ENCODE peak calls at places on chromosomes 5 and 9, in seven cellular contexts. Q, V, P, B, G, D and K are unnamed samples.

GRCh38 chr9:24502548-24502947 is 43.1 kb downstream of the IZUMO3 start:
- DNase-seq in G (no peak), B (no peak), P (peak; percentile 34), V (no peak), Q (no peak), D (no peak), K (no peak)

GRCh38 chr9:83936523-83936922 is 15.3 kb upstream of the KIF27 start:
- DNase-seq in P (no peak), Q (no peak), B (no peak), G (no peak), D (no peak), V (no peak), K (no peak)

GRCh38 chr9:91663858-91664257 is 240.2 kb upstream of the NFIL3 start:
- DNase-seq in G (no peak), Q (no peak), D (no peak), V (no peak), P (no peak), B (no peak), K (no peak)

GRCh38 chr9:15333376-15333881 is 26.4 kb upstream of the TTC39B start:
- DNase-seq in P (no peak), D (no peak), Q (no peak), V (no peak), G (no peak), B (no peak), K (no peak)

GRCh38 chr5:56659991-56660390 is 155.4 kb upstream of the MAP3K1 start:
- DNase-seq in G (no peak), P (no peak), Q (no peak), D (no peak), B (no peak), V (no peak), K (peak; percentile 72)

GRCh38 chr5:41924526-41924871 is 582 bp upstream of the FBXO4 start:
- DNase-seq in V (no peak), G (no peak), B (no peak), D (no peak), P (no peak), Q (no peak), K (no peak)

GRCh38 chr9:78567693-78568092 is 270.8 kb downstream of the PSAT1 start:
- DNase-seq in P (peak; percentile 23), D (no peak), G (no peak), B (no peak), V (no peak), Q (no peak), K (no peak)

GRCh38 chr5:177435847-177436536 is 9.5 kb downstream of the GRK6 start:
- DNase-seq in V (no peak), Q (no peak), D (no peak), B (no peak), P (no peak), G (no peak), K (no peak)

GRCh38 chr5:157750320-157750719 is 6.8 kb downstream of the LSM11 start:
- DNase-seq in B (no peak), P (no peak), D (no peak), G (no peak), Q (no peak), V (peak; percentile 55), K (no peak)

GRCh38 chr9:135218331-135219225 is 131.1 kb downstream of the OLFM1 start:
- DNase-seq in V (no peak), D (no peak), Q (no peak), B (peak; percentile 45), G (no peak), P (peak; percentile 40), K (no peak)

GRCh38 chr9:130137870-130138653 is 34.1 kb upstream of the NCS1 start:
- DNase-seq in D (no peak), Q (no peak), B (no peak), P (peak; percentile 67), V (peak; percentile 93), G (no peak), K (no peak)

GRCh38 chr9:124098141-124098905 is 86.8 kb downstream of the LHX2 start:
- DNase-seq in B (no peak), Q (no peak), D (no peak), G (no peak), P (no peak), V (no peak), K (no peak)

GRCh38 chr5:38994329-38994927 is 79.8 kb downstream of the RICTOR start:
- DNase-seq in G (no peak), B (no peak), V (peak; percentile 82), Q (peak; percentile 21), D (peak; percentile 77), P (peak; percentile 59), K (no peak)

GRCh38 chr5:175059687-175060194 is 335.4 kb downstream of the MSX2 start:
- DNase-seq in G (no peak), B (no peak), P (peak; percentile 90), D (peak; percentile 45), Q (no peak), V (no peak), K (peak; percentile 85)

GRCh38 chr9:18457498-18457897 is 16.5 kb upstream of the ADAMTSL1 start:
- DNase-seq in D (peak; percentile 1), G (no peak), P (no peak), Q (no peak), V (peak; percentile 40), B (no peak), K (no peak)

GRCh38 chr9:138021251-138022056 is 143.9 kb downstream of the CACNA1B start:
- DNase-seq in D (no peak), P (no peak), V (no peak), Q (no peak), B (no peak), G (no peak), K (no peak)

GRCh38 chr5:137699291-137700281 is 36.3 kb downstream of the KLHL3 start:
- DNase-seq in B (no peak), V (no peak), D (no peak), P (no peak), G (no peak), Q (no peak), K (no peak)

GRCh38 chr9:89794918-89795317 is 190.1 kb downstream of the GADD45G start:
- DNase-seq in G (no peak), D (no peak), P (no peak), B (no peak), V (no peak), Q (no peak), K (no peak)

GRCh38 chr5:139443766-139444473 is 4.6 kb upstream of the DNAJC18 start:
- DNase-seq in B (no peak), G (no peak), V (peak; percentile 54), D (peak; percentile 27), Q (peak; percentile 36), P (no peak), K (no peak)

GRCh38 chr5:139658501-139658927 is 10.4 kb downstream of the CXXC5 start:
- DNase-seq in B (peak; percentile 84), D (no peak), V (no peak), Q (no peak), P (no peak), G (no peak), K (no peak)

GRCh38 chr9:13778486-13779110 is 499.1 kb upstream of the MPDZ start:
- DNase-seq in B (no peak), D (no peak), V (peak; percentile 36), P (peak; percentile 63), G (no peak), Q (no peak), K (no peak)

GRCh38 chr5:35303152-35303551 is 72.9 kb upstream of the PRLR start:
- DNase-seq in B (no peak), Q (no peak), D (no peak), P (no peak), V (no peak), G (no peak), K (no peak)

GRCh38 chr9:2109066-2109650 is 94.0 kb downstream of the SMARCA2 start:
- DNase-seq in G (no peak), P (no peak), V (no peak), B (no peak), D (no peak), Q (no peak), K (no peak)

GRCh38 chr9:75105841-75106240 is 17.5 kb downstream of the OSTF1 start:
- DNase-seq in B (no peak), Q (no peak), G (no peak), D (no peak), V (peak; percentile 37), P (no peak), K (no peak)

GRCh38 chr5:134247411-134247810 is 21.5 kb upstream of the PPP2CA start:
- DNase-seq in G (no peak), Q (no peak), D (peak; percentile 78), V (peak; percentile 92), P (no peak), B (no peak), K (no peak)

GRCh38 chr5:43780586-43780985 is 177.6 kb downstream of the NNT start:
- DNase-seq in P (no peak), D (no peak), G (no peak), Q (no peak), V (peak; percentile 64), B (no peak), K (no peak)

GRCh38 chr5:86605881-86606280 is 11.9 kb upstream of the COX7C start:
- DNase-seq in V (no peak), D (no peak), Q (no peak), B (no peak), P (no peak), G (no peak), K (no peak)

GRCh38 chr9:134217431-134218210 is 53.3 kb upstream of the RNU6ATAC start:
- DNase-seq in V (no peak), Q (no peak), G (no peak), B (peak; percentile 61), D (no peak), P (peak; percentile 43), K (no peak)

GRCh38 chr9:121686930-121687541 is 35.6 kb downstream of the DAB2IP start:
- DNase-seq in Q (peak; percentile 15), V (peak; percentile 79), G (peak; percentile 47), D (peak; percentile 44), P (peak; percentile 74), B (peak; percentile 88), K (peak; percentile 24)

GRCh38 chr9:97046228-97046627 is 7.3 kb upstream of the CTSV start:
- DNase-seq in D (peak; percentile 32), Q (no peak), B (no peak), P (no peak), V (no peak), G (peak; percentile 58), K (no peak)

GRCh38 chr5:159178978-159179377 is 30.4 kb downstream of the RNF145 start:
- DNase-seq in V (peak; percentile 99), Q (no peak), B (no peak), D (peak; percentile 99), G (no peak), P (no peak), K (no peak)

GRCh38 chr5:41250351-41250987 is 37.1 kb upstream of the C6 start:
- DNase-seq in D (no peak), Q (no peak), B (no peak), V (no peak), G (no peak), P (no peak), K (no peak)

GRCh38 chr5:106080540-106080939 is 1590.2 kb downstream of the EFNA5 start:
- DNase-seq in V (no peak), B (peak; percentile 30), G (no peak), P (no peak), Q (no peak), D (no peak), K (no peak)

GRCh38 chr9:75069171-75069570 is 18.8 kb downstream of the NMRK1 start:
- DNase-seq in P (peak; percentile 48), D (no peak), Q (no peak), B (no peak), V (no peak), G (no peak), K (no peak)

GRCh38 chr9:111983484-111983908 is 86.9 kb downstream of the UGCG start:
- DNase-seq in D (no peak), Q (no peak), P (no peak), V (no peak), G (no peak), B (no peak), K (no peak)

GRCh38 chr5:103006921-103007320 is 113.0 kb downstream of the GIN1 start:
- DNase-seq in B (no peak), Q (no peak), G (no peak), V (no peak), D (no peak), P (no peak), K (no peak)

GRCh38 chr5:145965804-145966203 is 29.4 kb downstream of the SH3RF2 start:
- DNase-seq in V (peak; percentile 67), P (no peak), Q (no peak), D (no peak), G (no peak), B (no peak), K (no peak)

GRCh38 chr5:58946232-58946631 is 363.4 kb downstream of the RAB3C start:
- DNase-seq in D (no peak), V (no peak), P (no peak), Q (no peak), G (no peak), B (no peak), K (no peak)